ENCODE peak calls at places on chromosome 5, in nine cellular contexts. C is HL-60; S is PC-9; J is astrocyte of the spinal cord; Y is fibroblast of pulmonary artery; E is CD8-positive, alpha-beta memory T cell; V is keratinocyte; Z is upper lobe of right lung; R is heart right ventricle. D is an unnamed sample.

GRCh38 chr5:170892201-170892600 is 30.4 kb downstream of the RANBP17 start:
- DNase-seq in Y (peak; percentile 56), J (peak; percentile 84), R (no peak), Z (no peak), V (no peak), S (no peak), E (no peak), C (no peak), D (peak; percentile 57)

GRCh38 chr5:5979761-5980570 is 398.4 kb downstream of the MED10 start:
- DNase-seq in Y (no peak), R (no peak), V (no peak), Z (no peak), E (no peak), S (peak; percentile 86), C (no peak), J (no peak), D (no peak)

GRCh38 chr5:180071418-180072255 is at the start of gene RNF130:
- DNase-seq in C (peak; percentile 86), J (peak; percentile 94), R (peak; percentile 96), Y (peak; percentile 95), V (peak; percentile 21), Z (peak; percentile 97), E (peak; percentile 79), S (peak; percentile 73), D (peak; percentile 92)

GRCh38 chr5:133025804-133026663 is at the start of gene ZCCHC10:
- DNase-seq in E (peak; percentile 88), C (peak; percentile 36), Z (peak; percentile 95), V (peak; percentile 25), J (peak; percentile 96), S (peak; percentile 84), Y (peak; percentile 93), R (peak; percentile 92), D (peak; percentile 96)

GRCh38 chr5:6439588-6440550 is 8.8 kb upstream of the UBE2QL1 start:
- DNase-seq in Y (no peak), E (no peak), S (no peak), C (no peak), J (no peak), Z (no peak), V (no peak), R (no peak), D (no peak)

GRCh38 chr5:35608881-35609779 is 8.5 kb upstream of the SPEF2 start:
- DNase-seq in J (no peak), E (no peak), C (no peak), R (no peak), V (no peak), Y (no peak), Z (no peak), S (peak; percentile 76), D (no peak)

GRCh38 chr5:53069626-53070025 is 39.9 kb downstream of the MOCS2 start:
- DNase-seq in E (no peak), Z (no peak), V (no peak), J (peak; percentile 95), Y (peak; percentile 88), C (no peak), R (no peak), S (no peak), D (peak; percentile 94)

GRCh38 chr5:39947657-39948056 is 522.9 kb upstream of the DAB2 start:
- DNase-seq in R (no peak), V (no peak), C (no peak), Z (no peak), E (no peak), S (no peak), Y (peak; percentile 28), J (peak; percentile 53), D (no peak)

GRCh38 chr5:24633705-24634325 is 11.0 kb downstream of the CDH10 start:
- DNase-seq in V (no peak), R (no peak), E (no peak), Y (peak; percentile 53), C (no peak), J (peak; percentile 47), Z (no peak), S (no peak), D (peak; percentile 20)

GRCh38 chr5:177312649-177313181 is 1.0 kb upstream of the MXD3 start:
- DNase-seq in Z (no peak), S (peak; percentile 71), Y (no peak), V (no peak), E (no peak), R (no peak), C (no peak), J (peak; percentile 20), D (no peak)

GRCh38 chr5:10567181-10567591 is 3.3 kb downstream of the ANKRD33B start:
- DNase-seq in E (no peak), C (no peak), S (no peak), Y (no peak), V (no peak), Z (no peak), J (no peak), R (no peak), D (no peak)

GRCh38 chr5:146762830-146763229 is 115.7 kb downstream of the PPP2R2B start:
- DNase-seq in C (no peak), V (no peak), S (no peak), E (no peak), R (no peak), Z (no peak), J (no peak), Y (no peak), D (no peak)

GRCh38 chr5:158435161-158435616 is 576.2 kb upstream of the CLINT1 start:
- DNase-seq in Z (no peak), V (no peak), S (no peak), R (no peak), E (peak; percentile 55), J (no peak), C (no peak), Y (no peak), D (no peak)

GRCh38 chr5:113678202-113678601 is 164.7 kb downstream of the YTHDC2 start:
- DNase-seq in Z (no peak), Y (no peak), V (no peak), C (no peak), S (no peak), E (no peak), J (no peak), R (no peak), D (no peak)

GRCh38 chr5:109852371-109853160 is 162.8 kb downstream of the MAN2A1 start:
- DNase-seq in J (peak; percentile 66), S (no peak), E (no peak), Y (no peak), R (no peak), V (no peak), C (no peak), Z (no peak), D (no peak)

GRCh38 chr5:13976867-13977479 is 32.5 kb upstream of the DNAH5 start:
- DNase-seq in R (no peak), J (peak; percentile 53), Z (no peak), V (no peak), S (peak; percentile 62), C (no peak), Y (peak; percentile 56), E (no peak), D (peak; percentile 36)

GRCh38 chr5:137453476-137454080 is 45.5 kb downstream of the SPOCK1 start:
- DNase-seq in Y (peak; percentile 81), C (no peak), Z (no peak), R (no peak), S (no peak), J (peak; percentile 65), V (no peak), E (no peak), D (peak; percentile 46)

GRCh38 chr5:67490543-67491321 is 294.1 kb upstream of the CD180 start:
- DNase-seq in E (no peak), S (no peak), Z (peak; percentile 70), J (no peak), C (no peak), V (no peak), R (no peak), Y (no peak), D (no peak)

GRCh38 chr5:161546463-161547301 is at the start of gene GABRB2:
- DNase-seq in C (peak; percentile 34), R (peak; percentile 38), Y (peak; percentile 39), S (no peak), E (no peak), Z (peak; percentile 78), J (peak; percentile 60), V (no peak), D (peak; percentile 22)

GRCh38 chr5:137960819-137961218 is 71.6 kb downstream of the PKD2L2 start:
- DNase-seq in R (no peak), J (no peak), Z (no peak), Y (no peak), C (no peak), E (no peak), S (no peak), V (no peak), D (no peak)

DNA sequence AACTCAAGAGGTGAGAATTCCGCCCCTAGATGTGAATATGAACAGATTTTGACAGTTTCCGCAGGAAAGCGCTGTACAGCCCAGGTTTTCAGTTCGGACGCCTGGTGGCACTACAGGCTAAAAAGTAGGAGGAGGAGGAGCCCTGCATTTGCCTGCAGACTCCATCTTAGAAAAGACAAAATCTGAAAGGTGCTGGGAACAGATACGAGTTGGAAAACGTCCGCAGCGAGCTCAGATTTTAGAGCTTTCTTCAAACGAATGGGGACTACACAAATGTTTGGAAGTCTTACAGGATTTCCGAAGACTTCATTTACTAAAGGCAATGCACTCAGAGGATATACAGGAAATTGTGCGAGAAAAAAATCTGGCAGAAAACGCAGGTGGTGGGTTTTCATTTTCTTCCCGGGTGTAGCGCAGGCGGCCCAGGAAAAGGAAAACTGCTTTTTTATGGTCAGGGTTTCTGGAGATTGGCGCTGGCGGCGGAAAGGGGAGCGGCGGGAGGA is 9.9 kb upstream of the PCDHB2 start:
- DNase-seq in J (peak; percentile 2), C (no peak), V (no peak), R (no peak), S (peak; percentile 39), Z (no peak), Y (peak; percentile 46), E (peak; percentile 25), D (peak; percentile 39)
- H3K4me3 ChIP-seq in J (no peak overlapping the region), C (no peak overlapping the region), V (no peak overlapping the region), R (peak overlapping the region; percentile 36), S (peak overlapping the region; percentile 59), Z (peak overlapping the region; percentile 52), Y (peak overlapping the region; percentile 49), E (peak overlapping the region; percentile 6), D (no peak overlapping the region)

GRCh38 chr5:55923873-55924500 is 70.8 kb downstream of the IL6ST start:
- DNase-seq in Y (no peak), S (no peak), Z (no peak), E (no peak), V (no peak), J (no peak), R (no peak), C (no peak), D (no peak)
- H3K4me3 ChIP-seq in Y (no peak overlapping the region), S (no peak overlapping the region), Z (peak overlapping the region; percentile 55), E (peak overlapping the region; percentile 59), V (no peak overlapping the region), J (no peak overlapping the region), R (no peak overlapping the region), C (no peak overlapping the region), D (no peak overlapping the region)

DNA sequence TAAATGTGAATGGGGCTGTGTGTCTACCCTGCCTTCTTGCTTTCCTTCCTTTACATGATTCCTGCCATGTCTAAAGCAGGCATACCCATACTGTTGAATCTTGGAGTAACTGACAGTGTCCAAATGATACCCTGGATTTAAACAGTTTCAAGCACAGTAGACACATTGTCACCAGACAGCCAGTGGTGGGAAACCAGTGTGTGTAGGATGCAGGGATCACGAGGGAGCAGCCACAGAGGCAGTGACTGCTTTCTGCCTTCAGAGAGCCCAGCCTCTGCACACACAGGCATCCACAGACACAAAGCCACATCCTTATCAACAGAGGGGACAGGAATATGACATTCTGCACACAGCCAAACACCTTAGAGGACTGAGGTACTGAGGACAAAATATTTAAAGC is 184.2 kb upstream of the TBCA start:
- DNase-seq in J (no peak), R (no peak), Y (no peak), C (no peak), E (no peak), S (no peak), Z (no peak), V (no peak), D (no peak)
- H3K4me3 ChIP-seq in J (no peak overlapping the region), R (no peak overlapping the region), Y (no peak overlapping the region), C (no peak overlapping the region), E (no peak overlapping the region), S (no peak overlapping the region), Z (no peak overlapping the region), V (no peak overlapping the region), D (no peak overlapping the region)

GRCh38 chr5:164433471-164433870 is 928.1 kb downstream of the MAT2B start:
- DNase-seq in E (no peak), J (peak; percentile 9), R (no peak), S (no peak), V (no peak), Z (no peak), Y (peak; percentile 27), C (no peak), D (no peak)
- H3K4me3 ChIP-seq in E (no peak overlapping the region), J (no peak overlapping the region), R (no peak overlapping the region), S (no peak overlapping the region), V (no peak overlapping the region), Z (no peak overlapping the region), Y (no peak overlapping the region), C (no peak overlapping the region), D (no peak overlapping the region)

D was measured in endothelial cell of umbilical vein.